ENCODE peak calls at places on chromosomes 12 and 14, in seven cellular contexts. X, B, Q, E, S, O and L are unnamed samples.

GRCh38 chr12:119911147-119911546 is 34.0 kb upstream of the CIT start:
- DNase-seq in X (no peak), B (peak), Q (peak), E (peak), S (peak), O (no peak), L (no peak)

GRCh38 chr12:116717466-116718457 is 20.1 kb downstream of the SPRING1 start:
- DNase-seq in X (no peak), B (no peak), Q (peak), E (no peak), S (peak), O (peak), L (no peak)

GRCh38 chr12:62799126-62799736 is 135.7 kb downstream of the PPM1H start:
- DNase-seq in X (no peak), B (peak), Q (peak), E (peak), S (peak), O (peak), L (peak)

GRCh38 chr12:86914716-86915115 is 658.5 kb upstream of the MGAT4C start:
- DNase-seq in X (no peak), B (peak), Q (no peak), E (peak), S (peak), O (peak), L (no peak)

GRCh38 chr12:52486166-52487105 is 6.6 kb downstream of the KRT6A start:
- DNase-seq in X (no peak), B (no peak), Q (no peak), E (no peak), S (no peak), O (no peak), L (no peak)

GRCh38 chr14:97025722-97026121 is 228.5 kb downstream of the VRK1 start:
- DNase-seq in X (no peak), B (no peak), Q (no peak), E (no peak), S (no peak), O (no peak), L (no peak)

GRCh38 chr12:69428351-69429048 is 41.7 kb upstream of the FRS2 start:
- DNase-seq in X (no peak), B (no peak), Q (no peak), E (no peak), S (peak), O (no peak), L (no peak)

GRCh38 chr14:68824517-68825347 is 31.9 kb upstream of the ZFP36L1 start:
- DNase-seq in X (peak), B (peak), Q (peak), E (peak), S (peak), O (peak), L (no peak)

GRCh38 chr14:49464885-49465284 is 121.3 kb downstream of the RPS29 start:
- DNase-seq in X (no peak), B (peak), Q (no peak), E (peak), S (no peak), O (peak), L (no peak)

GRCh38 chr12:44930972-44931600 is 55.0 kb upstream of the NELL2 start:
- DNase-seq in X (no peak), B (peak), Q (peak), E (peak), S (peak), O (peak), L (no peak)

GRCh38 chr14:54487771-54488170 is 1.0 kb downstream of the GMFB start:
- DNase-seq in X (no peak), B (peak), Q (no peak), E (peak), S (peak), O (peak), L (no peak)

GRCh38 chr14:53209370-53209769 is 56.2 kb upstream of the DDHD1 start:
- DNase-seq in X (no peak), B (no peak), Q (no peak), E (no peak), S (no peak), O (no peak), L (no peak)

GRCh38 chr14:67514650-67515385 is 18.3 kb upstream of the PLEKHH1 start:
- DNase-seq in X (no peak), B (peak), Q (no peak), E (peak), S (peak), O (peak), L (peak)

GRCh38 chr12:121823727-121824115 is 19.9 kb downstream of the SETD1B start:
- DNase-seq in X (no peak), B (no peak), Q (no peak), E (no peak), S (no peak), O (no peak), L (no peak)

GRCh38 chr14:83777516-83777915 is 1752.4 kb upstream of the FLRT2 start:
- DNase-seq in X (no peak), B (no peak), Q (no peak), E (no peak), S (peak), O (no peak), L (no peak)